ENCODE peak calls at places on chromosome 7, in eight cellular contexts. L, Q, S, Y, Z, V, U and C are unnamed samples.

GRCh38 chr7:4659551-4660286 is 22.4 kb upstream of the FOXK1 start:
- DNase-seq in L (no peak), U (no peak), V (no peak), Z (no peak), Y (no peak), Q (no peak), S (peak), C (no peak)

GRCh38 chr7:1663243-1663642 is 6.8 kb upstream of the ELFN1 start:
- DNase-seq in V (no peak), Z (no peak), Q (no peak), S (no peak), Y (no peak), L (no peak), U (no peak), C (no peak)

GRCh38 chr7:38731195-38731594 is 100.0 kb upstream of the AMPH start:
- DNase-seq in Y (peak), S (no peak), U (no peak), Q (no peak), V (no peak), L (no peak), Z (no peak), C (no peak)

GRCh38 chr7:55048221-55048859 is 29.5 kb downstream of the EGFR start:
- DNase-seq in Y (no peak), V (no peak), Q (no peak), S (peak), L (no peak), U (no peak), Z (no peak), C (no peak)

GRCh38 chr7:142478479-142479220 is 220.8 kb upstream of the PRSS58 start:
- DNase-seq in L (no peak), S (peak), Q (peak), V (no peak), U (no peak), Z (peak), Y (peak), C (peak)

GRCh38 chr7:106736123-106736507 is 75.2 kb upstream of the CCDC71L start:
- DNase-seq in V (no peak), Q (no peak), Z (no peak), Y (no peak), S (no peak), L (no peak), U (no peak), C (no peak)

GRCh38 chr7:32169236-32169635 is 99.0 kb upstream of the PDE1C start:
- DNase-seq in Z (no peak), S (no peak), Q (no peak), U (no peak), V (no peak), L (no peak), Y (no peak), C (no peak)

GRCh38 chr7:82443801-82444219 is 233 bp upstream of the CACNA2D1 start:
- DNase-seq in Y (peak), Q (no peak), S (peak), L (no peak), U (no peak), V (peak), Z (no peak), C (peak)

GRCh38 chr7:23767514-23767913 is 57.5 kb downstream of the STK31 start:
- DNase-seq in Y (no peak), Z (no peak), S (no peak), U (no peak), V (no peak), L (no peak), Q (no peak), C (no peak)

GRCh38 chr7:14085901-14086300 is 96.4 kb upstream of the ETV1 start:
- DNase-seq in Q (no peak), L (no peak), Y (no peak), V (no peak), U (no peak), Z (no peak), S (no peak), C (no peak)

GRCh38 chr7:155107126-155107525 is 37.0 kb downstream of the HTR5A start:
- DNase-seq in S (no peak), Y (no peak), U (no peak), V (no peak), Z (no peak), L (no peak), Q (no peak), C (no peak)

GRCh38 chr7:106916689-106917088 is 51.6 kb downstream of the PIK3CG start:
- DNase-seq in Z (no peak), Y (no peak), Q (peak), L (no peak), U (no peak), V (no peak), S (no peak), C (no peak)

GRCh38 chr7:90726623-90727022 is 130.5 kb downstream of the CDK14 start:
- DNase-seq in Q (no peak), Y (peak), S (peak), L (no peak), V (no peak), Z (no peak), U (no peak), C (no peak)

GRCh38 chr7:96021533-96021932 is 249.2 kb downstream of the DYNC1I1 start:
- DNase-seq in U (no peak), Z (no peak), S (peak), L (no peak), Q (no peak), V (no peak), Y (no peak), C (no peak)

GRCh38 chr7:151550601-151551286 is 31.0 kb upstream of the RHEB start:
- DNase-seq in U (no peak), Q (no peak), S (peak), V (no peak), Y (peak), Z (no peak), L (no peak), C (peak)

GRCh38 chr7:108080094-108080656 is 50.0 kb downstream of the LAMB4 start:
- DNase-seq in S (no peak), L (no peak), Z (no peak), Y (no peak), V (no peak), U (no peak), Q (no peak), C (peak)

GRCh38 chr7:92010215-92010614 is 69.6 kb downstream of the AKAP9 start:
- DNase-seq in Y (no peak), S (peak), V (no peak), Z (no peak), L (no peak), Q (no peak), U (no peak), C (no peak)

GRCh38 chr7:42156541-42156865 is 80.5 kb downstream of the GLI3 start:
- DNase-seq in Z (no peak), V (no peak), Q (no peak), L (no peak), Y (no peak), U (no peak), S (no peak), C (no peak)

GRCh38 chr7:55144333-55144954 is 125.6 kb downstream of the EGFR start:
- DNase-seq in Z (no peak), Q (no peak), L (no peak), S (no peak), Y (no peak), V (no peak), U (no peak), C (no peak)

GRCh38 chr7:102260856-102261255 is 25.8 kb upstream of the SH2B2 start:
- DNase-seq in L (no peak), U (no peak), S (no peak), Q (no peak), V (no peak), Z (no peak), Y (peak), C (no peak)

GRCh38 chr7:127525866-127526456 is 59.4 kb downstream of the GCC1 start:
- DNase-seq in Y (no peak), Z (no peak), S (no peak), Q (no peak), U (no peak), V (no peak), L (no peak), C (no peak)

GRCh38 chr7:100867040-100867795 is at the start of gene TRIP6:
- DNase-seq in L (no peak), V (peak), Q (peak), S (peak), Y (peak), U (no peak), Z (peak), C (peak)

GRCh38 chr7:27161214-27161720 is 4.1 kb downstream of the HOXA9 start:
- DNase-seq in Q (no peak), Y (no peak), U (no peak), V (no peak), L (no peak), S (no peak), Z (no peak), C (no peak)

GRCh38 chr7:77254429-77254828 is 54.8 kb upstream of the FGL2 start:
- DNase-seq in Q (no peak), Y (no peak), V (no peak), S (no peak), U (no peak), L (no peak), Z (no peak), C (no peak)

GRCh38 chr7:131219277-131220041 is 108.2 kb upstream of the MKLN1 start:
- DNase-seq in V (peak), Y (no peak), Z (no peak), L (no peak), U (no peak), Q (no peak), S (no peak), C (no peak)

GRCh38 chr7:106057962-106058901 is 53.9 kb downstream of the SYPL1 start:
- DNase-seq in Q (no peak), Z (no peak), U (no peak), Y (no peak), L (no peak), V (no peak), S (peak), C (no peak)